ENCODE peak calls at places on chromosomes 2 and 18, in seven cellular contexts. R is mesothelial cell of epicardium, S is ovary, A is IMR-90, K is GM13977, M is AG10803, Q is LoVo. W is an unnamed sample.

GRCh38 chr18:8763611-8764010 is 58.3 kb downstream of the MTCL1 start:
- DNase-seq in S (no peak), R (no peak), A (no peak), K (no peak), M (no peak), Q (no peak), W (no peak)

GRCh38 chr2:190835303-190835930 is 45.2 kb upstream of the GLS start:
- DNase-seq in R (no peak), Q (peak), S (peak), K (no peak), A (peak), M (peak), W (peak)

GRCh38 chr2:180905002-180905401 is 75.4 kb upstream of the UBE2E3 start:
- DNase-seq in R (no peak), S (no peak), Q (no peak), K (no peak), A (peak), M (no peak), W (no peak)

GRCh38 chr18:76621782-76622495 is 126.9 kb upstream of the ZNF516 start:
- DNase-seq in A (peak), M (peak), R (no peak), Q (no peak), K (no peak), S (no peak), W (peak)

GRCh38 chr18:39946623-39947061 is 2008.4 kb upstream of the PIK3C3 start:
- DNase-seq in A (peak), Q (peak), M (peak), K (no peak), S (no peak), R (no peak), W (peak)

GRCh38 chr18:58605027-58606020 is 23.6 kb downstream of the ALPK2 start:
- DNase-seq in M (peak), R (no peak), Q (peak), K (no peak), A (peak), S (no peak), W (no peak)

GRCh38 chr2:119469661-119470297 is 38.1 kb downstream of the TMEM37 start:
- DNase-seq in Q (no peak), R (no peak), S (no peak), M (no peak), A (no peak), K (no peak), W (no peak)

GRCh38 chr2:147223553-147223952 is 621.3 kb upstream of the ACVR2A start:
- DNase-seq in M (no peak), K (no peak), S (no peak), Q (no peak), R (no peak), A (no peak), W (no peak)

GRCh38 chr2:160876029-160876428 is 284.2 kb upstream of the TANK start:
- DNase-seq in M (no peak), S (no peak), Q (no peak), R (no peak), K (no peak), A (no peak), W (no peak)

GRCh38 chr2:99572380-99572779 is 82.6 kb upstream of the REV1 start:
- DNase-seq in Q (no peak), R (no peak), S (no peak), A (no peak), M (peak), K (no peak), W (peak)

GRCh38 chr18:60649816-60650215 is 277.2 kb upstream of the MC4R start:
- DNase-seq in Q (no peak), A (no peak), K (no peak), R (no peak), S (no peak), M (no peak), W (no peak)

GRCh38 chr18:23181547-23181946 is 46.3 kb downstream of the CABLES1 start:
- DNase-seq in K (no peak), Q (no peak), A (no peak), M (no peak), R (no peak), S (no peak), W (no peak)

GRCh38 chr2:25274868-25275574 is 66.7 kb downstream of the DNMT3A start:
- DNase-seq in S (peak), M (no peak), R (no peak), Q (no peak), K (peak), A (peak), W (no peak)

GRCh38 chr2:235990344-235990743 is 177.8 kb downstream of the GBX2 start:
- DNase-seq in A (no peak), M (no peak), R (no peak), S (no peak), K (no peak), Q (no peak), W (no peak)

GRCh38 chr2:39413063-39413722 is 23.9 kb downstream of the MAP4K3 start:
- DNase-seq in A (no peak), S (no peak), K (no peak), M (no peak), R (no peak), Q (no peak), W (no peak)

GRCh38 chr2:173605994-173606393 is 251.3 kb downstream of the CDCA7 start:
- DNase-seq in M (no peak), S (no peak), Q (no peak), R (no peak), K (no peak), A (no peak), W (no peak)

GRCh38 chr2:105961599-105962146 is 217.0 kb downstream of the NCK2 start:
- DNase-seq in S (no peak), K (no peak), R (no peak), Q (no peak), M (no peak), A (no peak), W (no peak)

GRCh38 chr2:154758871-154759270 is 60.4 kb downstream of the KCNJ3 start:
- DNase-seq in S (no peak), Q (no peak), A (no peak), K (no peak), R (no peak), M (no peak), W (no peak)

GRCh38 chr2:694174-694573 is 17.0 kb upstream of the TMEM18 start:
- DNase-seq in Q (no peak), S (no peak), M (no peak), R (no peak), A (peak), K (no peak), W (no peak)

GRCh38 chr2:239476029-239476756 is 75.4 kb upstream of the HDAC4 start:
- DNase-seq in A (no peak), M (no peak), R (no peak), K (no peak), Q (no peak), S (no peak), W (no peak)

W was measured in AG20443.